ENCODE peak calls at places on chromosomes 3 and 15, in five cellular contexts. L is GM12865, J is fibroblast of mammary gland, Y is tibial artery, A is kidney. T is an unnamed sample.
A peak's percentile ranks its signal among the peaks of the same experiment; 100 is the strongest.

GRCh38 chr15:41865490-41866055 is 26.9 kb downstream of the PLA2G4B start:
- DNase-seq in L (no peak), J (no peak), Y (no peak), A (no peak), T (no peak)

GRCh38 chr15:77018796-77019475 is 24.0 kb downstream of the PSTPIP1 start:
- DNase-seq in L (no peak), J (no peak), Y (no peak), A (no peak), T (no peak)

GRCh38 chr15:59723686-59724336 is 34.7 kb upstream of the BNIP2 start:
- DNase-seq in L (no peak), J (no peak), Y (no peak), A (no peak), T (no peak)

GRCh38 chr15:66634540-66634939 is 67.5 kb upstream of the SMAD6 start:
- DNase-seq in L (no peak), J (no peak), Y (no peak), A (no peak), T (no peak)

GRCh38 chr3:142987707-142988106 is 13.7 kb upstream of the U2SURP start:
- DNase-seq in L (peak; percentile 64), J (peak; percentile 38), Y (no peak), A (no peak), T (no peak)

GRCh38 chr3:11539677-11540076 is 104.0 kb downstream of the VGLL4 start:
- DNase-seq in L (no peak), J (no peak), Y (no peak), A (no peak), T (no peak)

GRCh38 chr3:187684880-187685279 is 14.7 kb upstream of the SST start:
- DNase-seq in L (no peak), J (peak; percentile 22), Y (no peak), A (no peak), T (no peak)

GRCh38 chr15:28273468-28273867 is 48.5 kb downstream of the HERC2 start:
- DNase-seq in L (no peak), J (peak; percentile 7), Y (no peak), A (no peak), T (no peak)

GRCh38 chr15:48283361-48284157 is 47.7 kb upstream of the DUT start:
- DNase-seq in L (no peak), J (no peak), Y (no peak), A (no peak), T (no peak)

GRCh38 chr3:127673191-127674098 is 693 bp downstream of the ABTB1 start:
- DNase-seq in L (peak; percentile 56), J (peak; percentile 65), Y (peak; percentile 47), A (peak; percentile 87), T (no peak)

GRCh38 chr3:142964150-142964498 is 650 bp upstream of the PAQR9 start:
- DNase-seq in L (no peak), J (peak; percentile 28), Y (no peak), A (no peak), T (no peak)

GRCh38 chr3:190345027-190345821 is 23.0 kb upstream of the CLDN1 start:
- DNase-seq in L (peak; percentile 47), J (peak; percentile 86), Y (no peak), A (no peak), T (no peak)

GRCh38 chr15:45653702-45654424 is 19.0 kb downstream of the SQOR start:
- DNase-seq in L (no peak), J (no peak), Y (no peak), A (no peak), T (no peak)

GRCh38 chr3:197178998-197179397 is 119.4 kb downstream of the DLG1 start:
- DNase-seq in L (no peak), J (no peak), Y (no peak), A (no peak), T (no peak)

GRCh38 chr3:4633078-4634004 is 140.2 kb downstream of the ITPR1 start:
- DNase-seq in L (peak; percentile 58), J (peak; percentile 73), Y (no peak), A (no peak), T (no peak)

GRCh38 chr3:60935709-60936108 is 315.5 kb downstream of the FHIT start:
- DNase-seq in L (no peak), J (peak; percentile 86), Y (no peak), A (no peak), T (no peak)

GRCh38 chr15:67307156-67307555 is 52.6 kb downstream of the IQCH start:
- DNase-seq in L (peak; percentile 24), J (peak; percentile 25), Y (no peak), A (no peak), T (no peak)

GRCh38 chr3:132135628-132136333 is 101.0 kb upstream of the CPNE4 start:
- DNase-seq in L (no peak), J (peak; percentile 98), Y (no peak), A (no peak), T (no peak)

GRCh38 chr3:171177553-171177952 is 151.0 kb upstream of the SLC2A2 start:
- DNase-seq in L (no peak), J (no peak), Y (no peak), A (no peak), T (no peak)

GRCh38 chr3:71416868-71417267 is 166.7 kb downstream of the FOXP1 start:
- DNase-seq in L (peak; percentile 9), J (no peak), Y (no peak), A (no peak), T (no peak)

GRCh38 chr15:88241060-88241459 is 15.5 kb downstream of the NTRK3 start:
- DNase-seq in L (no peak), J (no peak), Y (no peak), A (peak; percentile 24), T (no peak)

GRCh38 chr3:103295974-103296570 is 861.3 kb downstream of the ZPLD1 start:
- DNase-seq in L (peak; percentile 25), J (peak; percentile 0), Y (no peak), A (no peak), T (no peak)

GRCh38 chr15:79505956-79506355 is 73.8 kb downstream of the MINAR1 start:
- DNase-seq in L (no peak), J (no peak), Y (no peak), A (no peak), T (no peak)

GRCh38 chr3:14889943-14890342 is 57.4 kb upstream of the NR2C2 start:
- DNase-seq in L (no peak), J (no peak), Y (no peak), A (no peak), T (no peak)

GRCh38 chr15:65377105-65377975 is 462 bp downstream of the IGDCC3 start:
- DNase-seq in L (no peak), J (no peak), Y (no peak), A (no peak), T (no peak)

GRCh38 chr3:154745925-154746324 is 315.9 kb upstream of the GPR149 start:
- DNase-seq in L (no peak), J (no peak), Y (no peak), A (no peak), T (no peak)
- TF ChIP-seq CTCF in L (peak; percentile 4), J (peak; percentile 16), Y (no peak), A (no peak), T (no peak)

GRCh38 chr15:91473894-91474293 is 373.8 kb downstream of the SV2B start:
- DNase-seq in L (no peak), J (peak; percentile 38), Y (no peak), A (no peak), T (no peak)

GRCh38 chr15:91471410-91471993 is 371.4 kb downstream of the SV2B start:
- DNase-seq in L (no peak), J (peak; percentile 82), Y (no peak), A (no peak), T (no peak)

GRCh38 chr15:91468861-91469260 is 368.8 kb downstream of the SV2B start:
- DNase-seq in L (no peak), J (no peak), Y (no peak), A (no peak), T (no peak)

GRCh38 chr15:91469627-91470567 is 369.8 kb downstream of the SV2B start:
- DNase-seq in L (no peak), J (no peak), Y (no peak), A (no peak), T (no peak)

GRCh38 chr15:91472316-91472756 is 372.3 kb downstream of the SV2B start:
- DNase-seq in L (no peak), J (no peak), Y (no peak), A (no peak), T (no peak)
- H3K4me3 ChIP-seq in L (no peak overlapping the region), J (no peak overlapping the region), Y (no peak overlapping the region), A (no peak overlapping the region), T (no peak overlapping the region)

DNA sequence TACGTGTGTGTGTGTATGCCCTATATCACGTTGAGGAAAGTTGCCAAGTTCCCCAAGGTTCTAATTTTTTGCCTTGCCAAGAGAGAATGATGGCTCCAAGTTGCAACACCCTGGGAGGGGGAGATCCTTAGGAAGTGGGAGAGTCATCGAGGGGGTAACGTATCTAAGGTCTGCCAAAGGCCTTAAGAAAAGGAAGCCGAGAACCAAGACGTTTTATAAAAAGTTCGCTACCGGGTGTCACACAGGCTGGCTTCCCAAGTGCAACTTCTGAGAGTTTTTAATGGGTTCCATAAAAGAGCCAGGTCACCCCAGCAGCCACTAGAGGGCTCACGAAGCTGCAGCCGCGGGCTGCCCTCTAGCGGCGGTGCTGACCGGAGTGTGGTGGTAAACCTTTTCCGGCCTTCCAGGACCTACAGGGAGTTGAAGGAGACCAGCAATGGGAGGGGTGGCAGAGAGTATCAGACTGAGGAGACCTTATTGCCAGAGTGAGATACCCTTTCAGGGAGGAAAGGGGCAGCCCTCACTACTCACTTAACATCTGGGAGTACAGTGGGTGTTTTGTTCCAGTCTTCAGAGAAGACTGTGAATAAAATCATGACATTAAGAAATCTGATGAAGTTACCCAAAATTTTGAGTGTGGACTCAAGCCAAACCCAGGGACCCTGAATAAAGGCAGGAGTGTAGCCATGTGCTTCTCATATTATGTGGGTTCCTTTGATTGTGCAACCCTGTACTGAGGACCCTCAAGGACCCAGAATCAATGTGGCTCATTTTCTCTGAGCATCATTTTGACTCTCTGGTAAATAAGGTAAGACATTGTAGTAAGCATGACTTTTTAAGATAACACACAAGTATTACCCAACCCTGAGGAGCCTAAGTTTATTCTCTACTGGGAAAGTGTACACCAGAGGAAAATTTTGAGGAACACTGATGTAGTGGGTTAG is 2.5 kb upstream of the RFX7 start:
- DNase-seq in L (peak; percentile 96), J (peak; percentile 88), Y (peak; percentile 86), A (peak; percentile 93), T (peak; percentile 89)
- TF ChIP-seq CTCF in L (peak; percentile 100), J (peak; percentile 100), Y (peak; percentile 97), A (peak; percentile 99), T (peak; percentile 99)

GRCh38 chr3:129628169-129628522 is 21.7 kb upstream of the PLXND1 start:
- DNase-seq in L (no peak), J (peak; percentile 74), Y (no peak), A (peak; percentile 84), T (no peak)
- H3K4me3 ChIP-seq in L (peak overlapping the region; percentile 65), J (peak overlapping the region; percentile 9), Y (peak overlapping the region; percentile 56), A (peak overlapping the region; percentile 80), T (peak overlapping the region; percentile 52)

T was measured in heart right ventricle.